ENCODE peak calls at places on chromosomes 4 and X, in four cellular contexts. K is activated naive CD4-positive, alpha-beta T cell treated with Interleukin-2 at 50 U/mL for 16 hours; R is Calu3; I is iPS DF 6.9. A is an unnamed sample.

GRCh38 chr4:121376097-121376496 is 4.7 kb downstream of the QRFPR start:
- DNase-seq in K (no peak), R (no peak), I (no peak), A (no peak)

GRCh38 chr4:151029537-151029936 is 14.5 kb upstream of the LRBA start:
- DNase-seq in I (no peak), R (no peak), K (peak; percentile 68), A (no peak)

GRCh38 chrX:67604979-67605703 is 61.3 kb downstream of the AR start:
- DNase-seq in K (no peak), R (no peak), I (no peak), A (no peak)

GRCh38 chrX:18698762-18699650 is 8.4 kb upstream of the PPEF1 start:
- DNase-seq in R (no peak), I (no peak), K (no peak), A (no peak)

GRCh38 chrX:13808865-13809264 is 8.0 kb downstream of the GPM6B start:
- DNase-seq in R (no peak), K (no peak), I (no peak), A (no peak)

GRCh38 chr4:11525085-11525484 is 96.4 kb upstream of the HS3ST1 start:
- DNase-seq in I (no peak), K (no peak), R (no peak), A (no peak)

GRCh38 chrX:34437586-34437985 is 219.5 kb downstream of the TMEM47 start:
- DNase-seq in R (no peak), I (no peak), K (no peak), A (no peak)

GRCh38 chr4:2046031-2046961 is 12.8 kb upstream of the NAT8L start:
- DNase-seq in I (no peak), R (no peak), K (no peak), A (peak; percentile 16)

GRCh38 chrX:38438321-38438720 is 85.9 kb downstream of the OTC start:
- DNase-seq in R (no peak), I (peak; percentile 2), K (no peak), A (no peak)

GRCh38 chr4:25970241-25970675 is 56.2 kb downstream of the SMIM20 start:
- DNase-seq in R (peak; percentile 37), K (no peak), I (no peak), A (no peak)

GRCh38 chr4:67727124-67727850 is 26.3 kb upstream of the UBA6 start:
- DNase-seq in R (no peak), I (no peak), K (no peak), A (no peak)

GRCh38 chr4:54714631-54715030 is 56.9 kb downstream of the KIT start:
- DNase-seq in R (no peak), I (no peak), K (no peak), A (no peak)

GRCh38 chr4:136713140-136713539 is 819.2 kb downstream of the PCDH18 start:
- DNase-seq in K (no peak), R (no peak), I (no peak), A (no peak)

GRCh38 chrX:39752820-39753219 is 344.9 kb downstream of the BCOR start:
- DNase-seq in K (no peak), R (peak; percentile 54), I (no peak), A (no peak)

GRCh38 chrX:25344191-25344936 is 328.6 kb upstream of the ARX start:
- DNase-seq in R (no peak), I (no peak), K (no peak), A (no peak)

GRCh38 chr4:24473309-24473721 is 111.0 kb downstream of the DHX15 start:
- DNase-seq in R (peak; percentile 12), I (no peak), K (no peak), A (no peak)

GRCh38 chr4:184568770-184569169 is 80.5 kb downstream of the CASP3 start:
- DNase-seq in K (no peak), I (no peak), R (no peak), A (no peak)

GRCh38 chrX:96685205-96686099 is 810 bp downstream of the DIAPH2 start:
- DNase-seq in R (peak; percentile 24), I (no peak), K (peak; percentile 54), A (peak; percentile 46)

GRCh38 chrX:129655547-129656248 is 942 bp upstream of the APLN start:
- DNase-seq in R (no peak), K (no peak), I (no peak), A (no peak)

GRCh38 chr4:143773998-143774898 is 73.8 kb upstream of the FREM3 start:
- DNase-seq in I (peak; percentile 47), R (peak; percentile 63), K (peak; percentile 29), A (peak; percentile 48)

GRCh38 chr4:6028168-6028567 is 9.9 kb upstream of the C4orf50 start:
- DNase-seq in K (no peak), R (no peak), I (no peak), A (no peak)

GRCh38 chr4:106986486-106986885 is 49.6 kb downstream of the DKK2 start:
- DNase-seq in R (no peak), K (no peak), I (no peak), A (no peak)